ENCODE peak calls at places on chromosomes 16 and 17, in eight cellular contexts. U is body of pancreas; X is nephron progenitor cell; S is stimulated activated CD4-positive, alpha-beta T cell treated with anti-CD3 and anti-CD28 coated beads, Interleukin-12 subunit alpha, Interleukin-12 subunit beta, amount 100 ng/mL, for 24 hours; Q is neural crest cell; K is T-helper 1 cell; Z is AG08395; G is CD8-positive, alpha-beta T cell. J is an unnamed sample.

GRCh38 chr17:1145311-1145986 is 34.3 kb downstream of the ABR start:
- DNase-seq in U (no peak), X (no peak), S (no peak), Q (no peak), K (no peak), Z (no peak), G (no peak), J (no peak)

GRCh38 chr17:38741853-38742421 is 6.2 kb downstream of the PCGF2 start:
- DNase-seq in U (peak; percentile 95), X (no peak), S (no peak), Q (no peak), K (no peak), Z (peak; percentile 40), G (no peak), J (no peak)

GRCh38 chr17:43338886-43339516 is 59.8 kb upstream of the ARL4D start:
- DNase-seq in U (peak; percentile 89), X (peak; percentile 73), S (peak; percentile 58), Q (peak; percentile 56), K (peak; percentile 57), Z (peak; percentile 7), G (peak; percentile 71), J (peak; percentile 77)

GRCh38 chr17:66549312-66549705 is 246.9 kb downstream of the PRKCA start:
- DNase-seq in U (no peak), X (no peak), S (no peak), Q (no peak), K (no peak), Z (peak; percentile 55), G (no peak), J (peak; percentile 23)

GRCh38 chr17:37373530-37374159 is 2.1 kb upstream of the C17orf78 start:
- DNase-seq in U (peak; percentile 80), X (peak; percentile 57), S (peak; percentile 49), Q (peak; percentile 55), K (peak; percentile 50), Z (peak; percentile 86), G (peak; percentile 59), J (peak; percentile 74)

GRCh38 chr17:77446959-77447634 is 306.3 kb downstream of the SEC14L1 start:
- DNase-seq in U (no peak), X (no peak), S (no peak), Q (no peak), K (no peak), Z (no peak), G (no peak), J (no peak)

GRCh38 chr17:79911430-79912399 is 72.5 kb upstream of the CBX4 start:
- DNase-seq in U (no peak), X (no peak), S (no peak), Q (no peak), K (no peak), Z (no peak), G (no peak), J (no peak)

GRCh38 chr16:81513204-81514040 is 68.8 kb downstream of the CMIP start:
- DNase-seq in U (peak; percentile 59), X (no peak), S (no peak), Q (no peak), K (no peak), Z (peak; percentile 45), G (no peak), J (peak; percentile 48)

J was measured in WTC11.